ENCODE peak calls at places on chromosomes 16 and 17, in five cellular contexts. P, U, E, C and X are unnamed samples.

GRCh38 chr16:50422926-50423325 is 54.1 kb upstream of the BRD7 start:
- DNase-seq in P (no peak), U (no peak), E (no peak), C (no peak), X (no peak)

GRCh38 chr17:48740537-48740936 is 12.0 kb upstream of the HOXB13 start:
- DNase-seq in P (no peak), U (no peak), E (no peak), C (no peak), X (no peak)

GRCh38 chr17:8629371-8630226 is 926 bp downstream of the MYH10 start:
- DNase-seq in P (peak), U (no peak), E (peak), C (peak), X (no peak)

GRCh38 chr16:70162041-70162451 is 11.5 kb upstream of the CLEC18C start:
- DNase-seq in P (no peak), U (peak), E (no peak), C (peak), X (no peak)

GRCh38 chr17:64736804-64737492 is 74.8 kb upstream of the SMURF2 start:
- DNase-seq in P (peak), U (no peak), E (no peak), C (peak), X (no peak)

GRCh38 chr16:86734559-86735480 is 156.5 kb downstream of the FOXL1 start:
- DNase-seq in P (no peak), U (no peak), E (no peak), C (no peak), X (no peak)

GRCh38 chr17:72565758-72566157 is 444.9 kb downstream of the SOX9 start:
- DNase-seq in P (no peak), U (no peak), E (no peak), C (no peak), X (no peak)

GRCh38 chr16:56332464-56333079 is 92.8 kb downstream of the AMFR start:
- DNase-seq in P (peak), U (no peak), E (peak), C (peak), X (no peak)

GRCh38 chr17:70713694-70714093 is 544.4 kb downstream of the KCNJ2 start:
- DNase-seq in P (no peak), U (no peak), E (no peak), C (no peak), X (no peak)

GRCh38 chr16:67163164-67163902 is 1.2 kb upstream of the HSF4 start:
- DNase-seq in P (peak), U (no peak), E (peak), C (peak), X (no peak)

DNA sequence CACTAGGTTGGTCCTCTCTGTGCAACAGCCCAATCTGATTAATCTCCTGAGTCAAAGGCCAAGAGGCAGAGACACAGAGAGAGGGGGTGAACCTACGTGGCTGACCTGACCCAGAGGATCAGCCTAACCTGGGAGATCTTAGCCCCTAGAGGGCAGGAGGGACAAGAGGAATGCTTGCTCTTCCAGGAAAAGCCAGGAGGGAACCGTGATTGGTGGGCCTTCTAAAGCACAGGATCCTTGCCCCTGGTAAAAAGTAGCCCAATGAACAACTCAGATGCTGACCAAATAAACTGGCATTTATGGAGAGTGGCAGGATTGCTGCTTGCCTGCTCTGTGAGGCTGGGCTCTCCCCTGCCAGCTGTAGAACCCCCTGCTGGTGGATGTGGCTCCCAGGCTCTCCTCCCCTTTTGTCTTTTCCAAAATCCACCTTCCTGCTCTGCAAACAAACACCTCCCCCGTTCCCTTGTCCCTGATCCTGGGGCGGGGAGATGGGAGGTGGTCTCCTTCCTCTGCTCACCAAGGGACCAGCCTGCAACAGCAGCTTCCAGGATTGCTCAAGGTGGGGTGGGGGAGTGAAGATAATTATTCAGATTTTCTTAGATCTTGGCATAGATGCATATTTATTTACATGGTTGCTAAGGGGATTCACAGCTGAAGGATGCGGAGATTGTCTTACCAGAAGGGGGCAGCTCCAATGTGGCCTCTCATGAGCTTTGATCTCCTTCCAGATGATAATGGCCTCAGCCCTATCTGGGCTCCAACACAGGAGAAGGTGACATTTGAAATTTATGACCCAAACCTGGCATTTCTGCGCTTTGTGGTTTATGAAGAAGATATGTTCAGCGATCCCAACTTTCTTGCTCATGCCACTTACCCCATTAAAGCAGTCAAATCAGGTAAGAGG is 71.9 kb downstream of the SDR42E1 start:
- DNase-seq in P (no peak), U (no peak), E (no peak), C (no peak), X (no peak)
- TF ChIP-seq CTCF in P (no peak), U (no peak), E (no peak), C (peak), X (no peak)

DNA sequence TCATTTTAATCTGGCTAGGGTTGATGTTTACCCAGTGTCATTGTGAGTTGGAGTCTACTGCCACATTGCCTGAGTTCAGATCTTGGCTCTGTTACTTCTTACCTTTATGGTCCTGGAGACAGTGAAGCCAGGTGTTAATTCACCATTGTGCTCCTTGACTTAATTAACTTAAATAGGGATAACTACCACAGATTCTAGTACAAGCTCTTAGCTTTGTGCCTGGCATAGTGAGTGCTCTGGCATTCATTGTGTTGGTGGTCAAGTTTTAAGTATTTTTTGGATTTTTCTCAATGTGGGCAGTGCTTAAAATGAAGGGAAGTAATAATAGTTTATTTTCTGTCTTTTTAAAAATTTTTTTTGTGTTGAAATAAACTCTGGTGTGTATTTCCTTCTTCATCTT is 4.6 kb downstream of the HAPSTR1 start:
- DNase-seq in P (no peak), U (no peak), E (no peak), C (no peak), X (no peak)
- TF ChIP-seq CTCF in P (no peak), U (no peak), E (no peak), C (no peak), X (no peak)

GRCh38 chr16:4614571-4615388 is at the start of gene UBALD1:
- DNase-seq in P (peak), U (no peak), E (peak), C (peak), X (peak)
- TF ChIP-seq CTCF in P (no peak), U (no peak), E (no peak), C (no peak), X (no peak)

GRCh38 chr17:74297941-74298340 is 23.9 kb downstream of the DNAI2 start:
- DNase-seq in P (no peak), U (no peak), E (no peak), C (no peak), X (no peak)

GRCh38 chr17:74295625-74296547 is 21.9 kb downstream of the DNAI2 start:
- DNase-seq in P (peak), U (no peak), E (no peak), C (no peak), X (no peak)

GRCh38 chr17:74299618-74300009 is 25.6 kb downstream of the DNAI2 start:
- DNase-seq in P (no peak), U (no peak), E (no peak), C (no peak), X (no peak)

GRCh38 chr17:74298690-74299617 is 24.9 kb downstream of the DNAI2 start:
- DNase-seq in P (no peak), U (no peak), E (no peak), C (no peak), X (no peak)

DNA sequence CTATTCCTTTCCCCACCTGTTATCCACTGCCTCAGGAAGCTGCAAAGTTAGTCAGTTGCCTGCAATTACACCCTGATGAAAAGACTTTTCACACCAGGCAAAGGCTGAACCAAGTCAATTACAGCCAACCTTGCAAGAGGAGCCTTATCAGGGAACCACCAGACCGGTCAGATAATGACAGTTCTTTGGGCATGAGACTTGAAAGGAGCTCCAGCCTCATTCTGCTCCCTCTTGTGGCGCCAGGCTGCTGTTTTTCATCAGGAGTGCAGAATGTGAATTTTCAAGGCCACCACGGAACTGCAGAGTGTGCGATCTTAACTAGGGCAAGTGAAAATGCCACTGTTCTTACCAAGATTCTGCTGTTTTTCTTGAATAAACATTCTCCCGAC is 22.5 kb downstream of the DNAI2 start:
- DNase-seq in P (peak), U (no peak), E (peak), C (peak), X (no peak)
- TF ChIP-seq CTCF in P (peak), U (peak), E (peak), C (peak), X (no peak)

GRCh38 chr17:692116-692515 is 22.5 kb downstream of the VPS53 start:
- DNase-seq in P (no peak), U (peak), E (no peak), C (no peak), X (no peak)
- TF ChIP-seq CTCF in P (no peak), U (no peak), E (no peak), C (no peak), X (no peak)

DNA sequence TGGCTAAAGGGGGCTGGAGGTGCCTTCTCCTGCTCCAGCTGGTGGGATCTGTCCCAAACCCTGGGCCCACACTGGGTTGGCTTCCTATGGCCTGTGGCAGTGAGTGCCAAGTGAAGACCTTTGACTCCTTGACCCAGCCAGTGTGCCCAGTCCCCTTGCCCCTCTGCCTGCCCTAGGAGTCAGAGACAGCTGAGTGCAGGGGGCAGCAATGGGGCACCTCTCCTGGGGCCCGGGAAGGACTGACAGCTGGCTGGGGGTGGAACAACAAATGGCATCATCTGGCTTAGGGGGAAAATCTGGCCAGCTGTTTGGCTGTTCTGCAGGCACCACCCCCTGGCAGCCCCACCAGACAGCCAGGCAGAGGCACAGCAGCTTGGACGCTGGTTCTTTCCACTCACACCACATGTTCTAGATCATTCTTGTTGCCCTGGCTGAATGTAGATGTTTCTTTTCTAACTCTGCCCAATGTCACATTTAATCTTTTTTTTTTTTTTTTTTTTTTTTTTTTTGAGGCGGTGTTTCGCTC is 1.9 kb upstream of the SLC4A1 start:
- DNase-seq in P (no peak), U (no peak), E (no peak), C (no peak), X (no peak)
- TF ChIP-seq CTCF in P (no peak), U (no peak), E (no peak), C (no peak), X (no peak)

DNA sequence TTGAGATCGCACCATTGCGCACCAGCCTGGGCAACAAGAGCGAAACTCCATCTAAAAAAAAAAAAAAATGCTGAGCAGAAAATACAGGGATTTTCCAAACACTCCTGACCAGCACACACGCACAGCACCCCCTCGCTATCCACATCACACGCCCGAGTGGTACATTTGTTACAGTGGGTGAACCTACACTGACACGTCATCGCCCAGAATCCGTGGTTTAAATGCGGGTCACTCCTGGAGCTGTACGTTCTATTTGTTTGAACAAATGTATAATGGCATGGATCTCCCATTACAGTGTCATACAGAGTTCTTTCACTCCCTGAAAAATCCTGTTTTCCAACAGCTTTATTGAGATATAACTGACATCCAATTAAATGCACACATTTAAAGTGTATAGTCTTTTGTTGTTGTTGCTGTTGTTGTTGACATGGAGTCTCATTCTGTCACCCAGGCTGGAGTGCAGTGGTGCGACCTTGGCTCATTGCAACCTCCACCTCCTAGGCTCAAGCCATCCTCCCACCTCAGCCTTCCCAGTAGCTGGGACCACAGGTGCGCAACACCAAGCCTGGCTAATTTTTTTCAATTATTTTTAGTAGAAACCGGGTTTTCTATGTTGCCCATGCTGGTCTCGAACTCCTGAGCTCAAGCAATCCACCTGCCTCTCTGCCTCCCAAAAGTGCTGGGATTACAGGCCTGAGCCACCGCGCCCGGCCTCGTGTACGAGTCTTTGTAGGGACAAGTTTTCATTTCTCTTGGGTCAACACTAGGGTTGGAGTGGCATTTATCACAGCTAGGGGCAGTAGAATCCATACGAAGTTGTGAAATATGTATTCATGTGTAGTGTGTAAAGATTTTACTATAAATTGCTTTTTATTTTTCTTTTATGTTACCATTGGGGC is 4.4 kb upstream of the CARHSP1 start:
- DNase-seq in P (no peak), U (no peak), E (no peak), C (no peak), X (no peak)
- TF ChIP-seq CTCF in P (no peak), U (no peak), E (peak), C (peak), X (no peak)

DNA sequence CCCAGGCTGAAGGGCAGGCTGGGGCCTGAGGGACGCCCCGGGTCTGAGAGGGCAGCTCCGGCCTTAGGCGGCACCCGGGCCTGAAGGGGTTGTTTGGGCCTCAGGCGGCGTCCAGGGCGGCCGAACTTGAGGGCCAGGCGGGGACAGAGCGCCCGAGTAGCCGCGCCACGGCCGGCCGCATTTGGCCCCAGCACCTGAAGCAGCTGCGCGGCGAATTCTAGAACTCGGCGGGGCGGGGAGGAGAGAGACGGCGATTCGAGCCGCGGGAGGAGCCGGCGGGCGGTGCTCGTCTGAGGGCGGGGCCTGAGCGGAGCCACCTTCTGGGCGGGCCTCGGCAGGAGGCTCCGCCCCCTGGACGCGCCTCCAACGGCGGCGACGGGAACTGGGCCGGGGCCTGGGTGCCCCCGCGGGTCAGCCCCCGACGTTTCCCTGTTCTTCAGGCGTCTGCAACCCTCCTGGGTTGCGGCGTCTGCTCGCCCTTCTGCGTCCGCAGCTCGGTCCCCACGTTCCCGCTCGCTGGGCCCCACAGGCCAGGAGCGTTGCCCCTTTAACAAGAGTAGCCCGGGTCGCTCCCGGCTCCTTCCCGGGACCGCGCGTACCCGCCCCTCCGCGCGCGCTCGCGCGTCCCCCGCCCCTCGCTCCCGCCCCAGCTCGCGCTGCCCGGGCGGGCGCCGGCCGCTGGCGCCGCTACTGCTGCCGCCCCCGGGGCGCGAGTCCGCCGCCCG is at the start of the genes INCA1 and KIF1C:
- DNase-seq in P (peak), U (peak), E (peak), C (peak), X (peak)
- TF ChIP-seq CTCF in P (peak), U (no peak), E (no peak), C (no peak), X (no peak)

GRCh38 chr16:79597277-79597676 is 3.3 kb downstream of the MAF start:
- DNase-seq in P (no peak), U (no peak), E (no peak), C (peak), X (no peak)

GRCh38 chr16:79597775-79598174 is 2.8 kb downstream of the MAF start:
- DNase-seq in P (no peak), U (no peak), E (no peak), C (no peak), X (no peak)

GRCh38 chr16:79599837-79600635 is 501 bp downstream of the MAF start:
- DNase-seq in P (peak), U (no peak), E (peak), C (peak), X (no peak)

GRCh38 chr16:79599256-79599836 is 1.2 kb downstream of the MAF start:
- DNase-seq in P (peak), U (no peak), E (peak), C (peak), X (no peak)

GRCh38 chr16:79598341-79599181 is 2.0 kb downstream of the MAF start:
- DNase-seq in P (peak), U (no peak), E (peak), C (peak), X (no peak)
- TF ChIP-seq CTCF in P (peak), U (no peak), E (no peak), C (peak), X (no peak)